ENCODE peak calls at places on chromosomes 6 and 20, in eight cellular contexts. T is right lobe of liver; O is CD8-positive, alpha-beta memory T cell; A is cardiac muscle cell; C is left lung; I is mammary epithelial cell; L is A673; P is IMR-90. Q is an unnamed sample.

GRCh38 chr6:151321438-151321837 is 69.9 kb downstream of the ZBTB2 start:
- DNase-seq in T (no peak), O (no peak), A (no peak), C (no peak), I (no peak), L (no peak), P (no peak), Q (no peak)

GRCh38 chr6:43951063-43951755 is 176.0 kb downstream of the MRPL14 start:
- DNase-seq in T (peak; percentile 89), O (no peak), A (peak; percentile 90), C (peak; percentile 87), I (no peak), L (no peak), P (no peak), Q (peak; percentile 89)

GRCh38 chr6:57305754-57306153 is 11.7 kb upstream of the PRIM2 start:
- DNase-seq in T (no peak), O (no peak), A (no peak), C (no peak), I (no peak), L (no peak), P (peak; percentile 30), Q (no peak)

GRCh38 chr20:32437391-32438074 is 79.4 kb downstream of the ASXL1 start:
- DNase-seq in T (no peak), O (no peak), A (no peak), C (no peak), I (no peak), L (no peak), P (no peak), Q (peak; percentile 82)

GRCh38 chr6:102114402-102114801 is 720.9 kb downstream of the GRIK2 start:
- DNase-seq in T (no peak), O (no peak), A (peak; percentile 45), C (no peak), I (peak; percentile 3), L (peak; percentile 48), P (no peak), Q (peak; percentile 4)

GRCh38 chr6:26432622-26433021 is 7.7 kb upstream of the BTN3A3 start:
- DNase-seq in T (no peak), O (no peak), A (no peak), C (no peak), I (no peak), L (no peak), P (peak; percentile 18), Q (no peak)

GRCh38 chr6:153208706-153209105 is 77.6 kb upstream of the RGS17 start:
- DNase-seq in T (no peak), O (no peak), A (no peak), C (no peak), I (no peak), L (no peak), P (no peak), Q (no peak)

GRCh38 chr20:25496165-25496967 is 88.9 kb downstream of the GINS1 start:
- DNase-seq in T (peak; percentile 71), O (no peak), A (no peak), C (peak; percentile 46), I (no peak), L (no peak), P (no peak), Q (peak; percentile 30)

GRCh38 chr6:43604174-43604573 is 24.9 kb downstream of the GTPBP2 start:
- DNase-seq in T (no peak), O (no peak), A (no peak), C (no peak), I (peak; percentile 75), L (peak; percentile 17), P (peak; percentile 88), Q (no peak)

GRCh38 chr6:123803862-123804681 is at the start of gene NKAIN2:
- DNase-seq in T (peak; percentile 52), O (no peak), A (peak; percentile 74), C (peak; percentile 80), I (peak; percentile 2), L (peak; percentile 56), P (no peak), Q (no peak)

GRCh38 chr6:48111143-48111506 is at the start of gene PTCHD4:
- DNase-seq in T (no peak), O (no peak), A (no peak), C (no peak), I (peak; percentile 97), L (no peak), P (peak; percentile 48), Q (peak; percentile 12)

GRCh38 chr20:35339007-35339406 is 46.8 kb upstream of the FAM83C start:
- DNase-seq in T (no peak), O (no peak), A (no peak), C (no peak), I (peak; percentile 73), L (no peak), P (peak; percentile 99), Q (no peak)

GRCh38 chr6:835476-836160 is 142.7 kb upstream of the EXOC2 start:
- DNase-seq in T (no peak), O (no peak), A (no peak), C (no peak), I (peak; percentile 39), L (no peak), P (no peak), Q (no peak)

GRCh38 chr20:61253640-61254511 is 1.8 kb downstream of the CDH4 start:
- DNase-seq in T (no peak), O (no peak), A (peak; percentile 61), C (no peak), I (peak; percentile 23), L (peak; percentile 54), P (peak; percentile 27), Q (peak; percentile 81)

GRCh38 chr20:20412750-20413149 is 44.8 kb downstream of the INSM1 start:
- DNase-seq in T (no peak), O (no peak), A (no peak), C (no peak), I (no peak), L (peak; percentile 91), P (no peak), Q (no peak)

GRCh38 chr6:139881728-139882211 is 507.3 kb upstream of the CITED2 start:
- DNase-seq in T (no peak), O (no peak), A (peak; percentile 47), C (no peak), I (peak; percentile 30), L (peak; percentile 79), P (peak; percentile 53), Q (peak; percentile 40)

GRCh38 chr6:81806793-81807565 is 54.5 kb upstream of the TENT5A start:
- DNase-seq in T (no peak), O (no peak), A (no peak), C (no peak), I (peak; percentile 63), L (no peak), P (no peak), Q (no peak)

GRCh38 chr6:110348956-110349565 is 9.1 kb downstream of the METTL24 start:
- DNase-seq in T (no peak), O (no peak), A (no peak), C (no peak), I (no peak), L (no peak), P (no peak), Q (no peak)

GRCh38 chr6:144809120-144809519 is 524.0 kb downstream of the UTRN start:
- DNase-seq in T (no peak), O (no peak), A (no peak), C (no peak), I (peak; percentile 59), L (no peak), P (peak; percentile 43), Q (no peak)

GRCh38 chr6:50586074-50586473 is 127.3 kb upstream of the TFAP2D start:
- DNase-seq in T (no peak), O (no peak), A (no peak), C (peak; percentile 49), I (no peak), L (no peak), P (no peak), Q (no peak)

GRCh38 chr6:42025790-42026311 is 24.5 kb upstream of the TAF8 start:
- DNase-seq in T (no peak), O (no peak), A (no peak), C (no peak), I (no peak), L (no peak), P (no peak), Q (peak; percentile 20)
- H3K36me3 ChIP-seq in T (no peaks in the 10 kb centered on the region), O (peaks cover 25% of the 10 kb centered on the region), A (no peaks in the 10 kb centered on the region), C (no peaks in the 10 kb centered on the region), I (no peaks in the 10 kb centered on the region), L (no peaks in the 10 kb centered on the region), P (no peaks in the 10 kb centered on the region), Q (no peaks in the 10 kb centered on the region)

GRCh38 chr6:12288844-12289654 is 1.1 kb upstream of the EDN1 start:
- DNase-seq in T (no peak), O (peak; percentile 52), A (peak; percentile 63), C (no peak), I (peak; percentile 69), L (peak; percentile 68), P (peak; percentile 74), Q (peak; percentile 83)
- H3K4me3 ChIP-seq in T (peak overlapping the region; percentile 27), O (peak overlapping the region; percentile 66), A (peak overlapping the region; percentile 34), C (peak overlapping the region; percentile 30), I (peak overlapping the region; percentile 96), L (peak overlapping the region; percentile 39), P (peak overlapping the region; percentile 74), Q (peak overlapping the region; percentile 39)

GRCh38 chr6:134584809-134585528 is 267.1 kb upstream of the SGK1 start:
- DNase-seq in T (no peak), O (no peak), A (no peak), C (no peak), I (peak; percentile 31), L (no peak), P (no peak), Q (no peak)
- H3K27me3 ChIP-seq in T (no peaks in the 10 kb centered on the region), O (no peaks in the 10 kb centered on the region), A (no peaks in the 10 kb centered on the region), C (no peaks in the 10 kb centered on the region), I (no peaks in the 10 kb centered on the region), L (no peaks in the 10 kb centered on the region), P (no peaks in the 10 kb centered on the region), Q (no peaks in the 10 kb centered on the region)

GRCh38 chr20:63214514-63214913 is 1.4 kb downstream of the YTHDF1 start:
- DNase-seq in T (no peak), O (no peak), A (no peak), C (no peak), I (no peak), L (no peak), P (no peak), Q (no peak)

GRCh38 chr20:63212792-63213191 is 3.1 kb downstream of the YTHDF1 start:
- DNase-seq in T (no peak), O (no peak), A (no peak), C (no peak), I (peak; percentile 39), L (no peak), P (no peak), Q (no peak)

GRCh38 chr20:63210011-63210605 is 5.8 kb downstream of the YTHDF1 start:
- DNase-seq in T (no peak), O (no peak), A (no peak), C (no peak), I (peak; percentile 89), L (no peak), P (no peak), Q (no peak)

GRCh38 chr20:63215101-63216040 is 560 bp downstream of the YTHDF1 start:
- DNase-seq in T (no peak), O (peak; percentile 37), A (peak; percentile 44), C (peak; percentile 88), I (peak; percentile 45), L (peak; percentile 29), P (peak; percentile 60), Q (peak; percentile 91)

GRCh38 chr20:63212393-63212730 is 3.6 kb downstream of the YTHDF1 start:
- DNase-seq in T (no peak), O (no peak), A (no peak), C (no peak), I (no peak), L (no peak), P (no peak), Q (no peak)
- H3K36me3 ChIP-seq in T (peaks cover 51% of the 10 kb centered on the region), O (peaks cover 37% of the 10 kb centered on the region), A (peaks cover 43% of the 10 kb centered on the region), C (no peaks in the 10 kb centered on the region), I (peaks cover 24% of the 10 kb centered on the region), L (peaks cover 64% of the 10 kb centered on the region), P (peaks cover 41% of the 10 kb centered on the region), Q (peaks cover 40% of the 10 kb centered on the region)

Q was measured in H7.